ENCODE peak calls at places on chromosomes 1 and 21, in ten cellular contexts. One of them, this sample, is unnamed.
A peak's percentile ranks its signal among the peaks of the same experiment; 100 is the strongest.

GRCh38 chr1:119108993-119109392 is 31.5 kb downstream of the WARS2 start:
- DNase-seq in psoas muscle: no peak
- DNase-seq in HCT116: no peak
- DNase-seq in stimulated activated CD8-positive, alpha-beta memory T cell treated with anti-CD3 and anti-CD28 coated beads, Interleukin-4, amount 100 ng/mL, for 24 hours: no peak
- DNase-seq in effector memory CD8-positive, alpha-beta T cell: no peak
- DNase-seq in NCI-H774: no peak
- DNase-seq in activated T-helper 1 cell treated with Interleukin-2 at 50 U/mL for 16 hours: no peak
- DNase-seq in stimulated activated CD4-positive, alpha-beta T cell treated with anti-CD3 and anti-CD28 coated beads, Interleukin-15, amount 100 ng/mL, for 1 hour: no peak
- DNase-seq in PC-3: no peak
- DNase-seq in SK-N-MC: no peak
- DNase-seq in this sample: no peak

GRCh38 chr21:16082038-16082816 is 352.4 kb downstream of the USP25 start:
- DNase-seq in psoas muscle: no peak
- DNase-seq in HCT116: no peak
- DNase-seq in stimulated activated CD8-positive, alpha-beta memory T cell treated with anti-CD3 and anti-CD28 coated beads, Interleukin-4, amount 100 ng/mL, for 24 hours: no peak
- DNase-seq in effector memory CD8-positive, alpha-beta T cell: no peak
- DNase-seq in NCI-H774: no peak
- DNase-seq in activated T-helper 1 cell treated with Interleukin-2 at 50 U/mL for 16 hours: no peak
- DNase-seq in stimulated activated CD4-positive, alpha-beta T cell treated with anti-CD3 and anti-CD28 coated beads, Interleukin-15, amount 100 ng/mL, for 1 hour: no peak
- DNase-seq in PC-3: peak; percentile 60
- DNase-seq in SK-N-MC: no peak
- DNase-seq in this sample: no peak

GRCh38 chr1:38029725-38030511 is 16.7 kb downstream of the POU3F1 start:
- DNase-seq in psoas muscle: peak; percentile 72
- DNase-seq in HCT116: no peak
- DNase-seq in stimulated activated CD8-positive, alpha-beta memory T cell treated with anti-CD3 and anti-CD28 coated beads, Interleukin-4, amount 100 ng/mL, for 24 hours: peak; percentile 62
- DNase-seq in effector memory CD8-positive, alpha-beta T cell: peak; percentile 37
- DNase-seq in NCI-H774: no peak
- DNase-seq in activated T-helper 1 cell treated with Interleukin-2 at 50 U/mL for 16 hours: peak; percentile 24
- DNase-seq in stimulated activated CD4-positive, alpha-beta T cell treated with anti-CD3 and anti-CD28 coated beads, Interleukin-15, amount 100 ng/mL, for 1 hour: peak; percentile 61
- DNase-seq in PC-3: peak; percentile 83
- DNase-seq in SK-N-MC: no peak
- DNase-seq in this sample: no peak

GRCh38 chr21:39003982-39004775 is 179.1 kb downstream of the PSMG1 start:
- DNase-seq in psoas muscle: no peak
- DNase-seq in HCT116: no peak
- DNase-seq in stimulated activated CD8-positive, alpha-beta memory T cell treated with anti-CD3 and anti-CD28 coated beads, Interleukin-4, amount 100 ng/mL, for 24 hours: no peak
- DNase-seq in effector memory CD8-positive, alpha-beta T cell: no peak
- DNase-seq in NCI-H774: peak; percentile 22
- DNase-seq in activated T-helper 1 cell treated with Interleukin-2 at 50 U/mL for 16 hours: no peak
- DNase-seq in stimulated activated CD4-positive, alpha-beta T cell treated with anti-CD3 and anti-CD28 coated beads, Interleukin-15, amount 100 ng/mL, for 1 hour: no peak
- DNase-seq in PC-3: no peak
- DNase-seq in SK-N-MC: no peak
- DNase-seq in this sample: no peak

GRCh38 chr1:42551150-42551549 is 88.1 kb downstream of the CCDC30 start:
- DNase-seq in psoas muscle: no peak
- DNase-seq in HCT116: no peak
- DNase-seq in stimulated activated CD8-positive, alpha-beta memory T cell treated with anti-CD3 and anti-CD28 coated beads, Interleukin-4, amount 100 ng/mL, for 24 hours: no peak
- DNase-seq in effector memory CD8-positive, alpha-beta T cell: no peak
- DNase-seq in NCI-H774: no peak
- DNase-seq in activated T-helper 1 cell treated with Interleukin-2 at 50 U/mL for 16 hours: no peak
- DNase-seq in stimulated activated CD4-positive, alpha-beta T cell treated with anti-CD3 and anti-CD28 coated beads, Interleukin-15, amount 100 ng/mL, for 1 hour: no peak
- DNase-seq in PC-3: no peak
- DNase-seq in SK-N-MC: no peak
- DNase-seq in this sample: no peak

GRCh38 chr1:56432561-56432971 is 146.8 kb downstream of the PLPP3 start:
- DNase-seq in psoas muscle: no peak
- DNase-seq in HCT116: no peak
- DNase-seq in stimulated activated CD8-positive, alpha-beta memory T cell treated with anti-CD3 and anti-CD28 coated beads, Interleukin-4, amount 100 ng/mL, for 24 hours: no peak
- DNase-seq in effector memory CD8-positive, alpha-beta T cell: no peak
- DNase-seq in NCI-H774: no peak
- DNase-seq in activated T-helper 1 cell treated with Interleukin-2 at 50 U/mL for 16 hours: no peak
- DNase-seq in stimulated activated CD4-positive, alpha-beta T cell treated with anti-CD3 and anti-CD28 coated beads, Interleukin-15, amount 100 ng/mL, for 1 hour: no peak
- DNase-seq in PC-3: no peak
- DNase-seq in SK-N-MC: no peak
- DNase-seq in this sample: no peak

GRCh38 chr1:208595236-208595635 is 351.1 kb upstream of the PLXNA2 start:
- DNase-seq in psoas muscle: no peak
- DNase-seq in HCT116: no peak
- DNase-seq in stimulated activated CD8-positive, alpha-beta memory T cell treated with anti-CD3 and anti-CD28 coated beads, Interleukin-4, amount 100 ng/mL, for 24 hours: no peak
- DNase-seq in effector memory CD8-positive, alpha-beta T cell: no peak
- DNase-seq in NCI-H774: no peak
- DNase-seq in activated T-helper 1 cell treated with Interleukin-2 at 50 U/mL for 16 hours: no peak
- DNase-seq in stimulated activated CD4-positive, alpha-beta T cell treated with anti-CD3 and anti-CD28 coated beads, Interleukin-15, amount 100 ng/mL, for 1 hour: no peak
- DNase-seq in PC-3: no peak
- DNase-seq in SK-N-MC: no peak
- DNase-seq in this sample: no peak

GRCh38 chr1:1374068-1374860 is 743 bp downstream of the AURKAIP1 start:
- DNase-seq in psoas muscle: peak; percentile 69
- DNase-seq in HCT116: no peak
- DNase-seq in stimulated activated CD8-positive, alpha-beta memory T cell treated with anti-CD3 and anti-CD28 coated beads, Interleukin-4, amount 100 ng/mL, for 24 hours: no peak
- DNase-seq in effector memory CD8-positive, alpha-beta T cell: no peak
- DNase-seq in NCI-H774: no peak
- DNase-seq in activated T-helper 1 cell treated with Interleukin-2 at 50 U/mL for 16 hours: no peak
- DNase-seq in stimulated activated CD4-positive, alpha-beta T cell treated with anti-CD3 and anti-CD28 coated beads, Interleukin-15, amount 100 ng/mL, for 1 hour: no peak
- DNase-seq in PC-3: no peak
- DNase-seq in SK-N-MC: no peak
- DNase-seq in this sample: no peak

GRCh38 chr1:234978397-234979291 is 150.0 kb downstream of the TOMM20 start:
- DNase-seq in psoas muscle: peak; percentile 77
- DNase-seq in HCT116: peak; percentile 63
- DNase-seq in stimulated activated CD8-positive, alpha-beta memory T cell treated with anti-CD3 and anti-CD28 coated beads, Interleukin-4, amount 100 ng/mL, for 24 hours: no peak
- DNase-seq in effector memory CD8-positive, alpha-beta T cell: peak; percentile 33
- DNase-seq in NCI-H774: peak; percentile 51
- DNase-seq in activated T-helper 1 cell treated with Interleukin-2 at 50 U/mL for 16 hours: peak; percentile 24
- DNase-seq in stimulated activated CD4-positive, alpha-beta T cell treated with anti-CD3 and anti-CD28 coated beads, Interleukin-15, amount 100 ng/mL, for 1 hour: peak; percentile 35
- DNase-seq in PC-3: peak; percentile 60
- DNase-seq in SK-N-MC: no peak
- DNase-seq in this sample: peak; percentile 75

GRCh38 chr1:25700124-25700523 is 83.5 kb downstream of the MAN1C1 start:
- DNase-seq in psoas muscle: peak; percentile 87
- DNase-seq in HCT116: no peak
- DNase-seq in stimulated activated CD8-positive, alpha-beta memory T cell treated with anti-CD3 and anti-CD28 coated beads, Interleukin-4, amount 100 ng/mL, for 24 hours: no peak
- DNase-seq in effector memory CD8-positive, alpha-beta T cell: no peak
- DNase-seq in NCI-H774: no peak
- DNase-seq in activated T-helper 1 cell treated with Interleukin-2 at 50 U/mL for 16 hours: no peak
- DNase-seq in stimulated activated CD4-positive, alpha-beta T cell treated with anti-CD3 and anti-CD28 coated beads, Interleukin-15, amount 100 ng/mL, for 1 hour: no peak
- DNase-seq in PC-3: no peak
- DNase-seq in SK-N-MC: no peak
- DNase-seq in this sample: peak; percentile 66

GRCh38 chr1:39115271-39116110 is 89.0 kb upstream of the MACF1 start:
- DNase-seq in psoas muscle: no peak
- DNase-seq in HCT116: no peak
- DNase-seq in stimulated activated CD8-positive, alpha-beta memory T cell treated with anti-CD3 and anti-CD28 coated beads, Interleukin-4, amount 100 ng/mL, for 24 hours: no peak
- DNase-seq in effector memory CD8-positive, alpha-beta T cell: no peak
- DNase-seq in NCI-H774: no peak
- DNase-seq in activated T-helper 1 cell treated with Interleukin-2 at 50 U/mL for 16 hours: no peak
- DNase-seq in stimulated activated CD4-positive, alpha-beta T cell treated with anti-CD3 and anti-CD28 coated beads, Interleukin-15, amount 100 ng/mL, for 1 hour: no peak
- DNase-seq in PC-3: no peak
- DNase-seq in SK-N-MC: no peak
- DNase-seq in this sample: no peak

GRCh38 chr21:33232640-33233039 is 2.9 kb downstream of the IFNAR2 start:
- DNase-seq in psoas muscle: no peak
- DNase-seq in HCT116: no peak
- DNase-seq in stimulated activated CD8-positive, alpha-beta memory T cell treated with anti-CD3 and anti-CD28 coated beads, Interleukin-4, amount 100 ng/mL, for 24 hours: no peak
- DNase-seq in effector memory CD8-positive, alpha-beta T cell: no peak
- DNase-seq in NCI-H774: no peak
- DNase-seq in activated T-helper 1 cell treated with Interleukin-2 at 50 U/mL for 16 hours: no peak
- DNase-seq in stimulated activated CD4-positive, alpha-beta T cell treated with anti-CD3 and anti-CD28 coated beads, Interleukin-15, amount 100 ng/mL, for 1 hour: no peak
- DNase-seq in PC-3: no peak
- DNase-seq in SK-N-MC: no peak
- DNase-seq in this sample: no peak

GRCh38 chr21:32457360-32457840 is 44.9 kb downstream of the EVA1C start:
- DNase-seq in psoas muscle: peak; percentile 58
- DNase-seq in HCT116: peak; percentile 18
- DNase-seq in stimulated activated CD8-positive, alpha-beta memory T cell treated with anti-CD3 and anti-CD28 coated beads, Interleukin-4, amount 100 ng/mL, for 24 hours: no peak
- DNase-seq in effector memory CD8-positive, alpha-beta T cell: no peak
- DNase-seq in NCI-H774: no peak
- DNase-seq in activated T-helper 1 cell treated with Interleukin-2 at 50 U/mL for 16 hours: no peak
- DNase-seq in stimulated activated CD4-positive, alpha-beta T cell treated with anti-CD3 and anti-CD28 coated beads, Interleukin-15, amount 100 ng/mL, for 1 hour: no peak
- DNase-seq in PC-3: peak; percentile 67
- DNase-seq in SK-N-MC: no peak
- DNase-seq in this sample: no peak

GRCh38 chr1:59498640-59499039 is 201.7 kb downstream of the FGGY start:
- DNase-seq in psoas muscle: no peak
- DNase-seq in HCT116: no peak
- DNase-seq in stimulated activated CD8-positive, alpha-beta memory T cell treated with anti-CD3 and anti-CD28 coated beads, Interleukin-4, amount 100 ng/mL, for 24 hours: no peak
- DNase-seq in effector memory CD8-positive, alpha-beta T cell: no peak
- DNase-seq in NCI-H774: no peak
- DNase-seq in activated T-helper 1 cell treated with Interleukin-2 at 50 U/mL for 16 hours: no peak
- DNase-seq in stimulated activated CD4-positive, alpha-beta T cell treated with anti-CD3 and anti-CD28 coated beads, Interleukin-15, amount 100 ng/mL, for 1 hour: no peak
- DNase-seq in PC-3: no peak
- DNase-seq in SK-N-MC: no peak
- DNase-seq in this sample: no peak

GRCh38 chr1:5348732-5349465 is 643.3 kb downstream of the NPHP4 start:
- DNase-seq in psoas muscle: no peak
- DNase-seq in HCT116: no peak
- DNase-seq in stimulated activated CD8-positive, alpha-beta memory T cell treated with anti-CD3 and anti-CD28 coated beads, Interleukin-4, amount 100 ng/mL, for 24 hours: no peak
- DNase-seq in effector memory CD8-positive, alpha-beta T cell: peak; percentile 9
- DNase-seq in NCI-H774: no peak
- DNase-seq in activated T-helper 1 cell treated with Interleukin-2 at 50 U/mL for 16 hours: no peak
- DNase-seq in stimulated activated CD4-positive, alpha-beta T cell treated with anti-CD3 and anti-CD28 coated beads, Interleukin-15, amount 100 ng/mL, for 1 hour: no peak
- DNase-seq in PC-3: no peak
- DNase-seq in SK-N-MC: no peak
- DNase-seq in this sample: no peak

GRCh38 chr1:91201699-91202098 is 179.9 kb upstream of the ZNF644 start:
- DNase-seq in psoas muscle: no peak
- DNase-seq in HCT116: no peak
- DNase-seq in stimulated activated CD8-positive, alpha-beta memory T cell treated with anti-CD3 and anti-CD28 coated beads, Interleukin-4, amount 100 ng/mL, for 24 hours: no peak
- DNase-seq in effector memory CD8-positive, alpha-beta T cell: no peak
- DNase-seq in NCI-H774: no peak
- DNase-seq in activated T-helper 1 cell treated with Interleukin-2 at 50 U/mL for 16 hours: no peak
- DNase-seq in stimulated activated CD4-positive, alpha-beta T cell treated with anti-CD3 and anti-CD28 coated beads, Interleukin-15, amount 100 ng/mL, for 1 hour: no peak
- DNase-seq in PC-3: no peak
- DNase-seq in SK-N-MC: no peak
- DNase-seq in this sample: no peak

GRCh38 chr1:169610110-169610509 is 19.8 kb downstream of the SELP start:
- DNase-seq in psoas muscle: no peak
- DNase-seq in HCT116: no peak
- DNase-seq in stimulated activated CD8-positive, alpha-beta memory T cell treated with anti-CD3 and anti-CD28 coated beads, Interleukin-4, amount 100 ng/mL, for 24 hours: no peak
- DNase-seq in effector memory CD8-positive, alpha-beta T cell: no peak
- DNase-seq in NCI-H774: no peak
- DNase-seq in activated T-helper 1 cell treated with Interleukin-2 at 50 U/mL for 16 hours: no peak
- DNase-seq in stimulated activated CD4-positive, alpha-beta T cell treated with anti-CD3 and anti-CD28 coated beads, Interleukin-15, amount 100 ng/mL, for 1 hour: no peak
- DNase-seq in PC-3: peak; percentile 42
- DNase-seq in SK-N-MC: no peak
- DNase-seq in this sample: no peak

GRCh38 chr1:216221260-216221700 is 202.0 kb downstream of the USH2A start:
- DNase-seq in psoas muscle: no peak
- DNase-seq in HCT116: peak; percentile 7
- DNase-seq in stimulated activated CD8-positive, alpha-beta memory T cell treated with anti-CD3 and anti-CD28 coated beads, Interleukin-4, amount 100 ng/mL, for 24 hours: no peak
- DNase-seq in effector memory CD8-positive, alpha-beta T cell: no peak
- DNase-seq in NCI-H774: peak; percentile 92
- DNase-seq in activated T-helper 1 cell treated with Interleukin-2 at 50 U/mL for 16 hours: no peak
- DNase-seq in stimulated activated CD4-positive, alpha-beta T cell treated with anti-CD3 and anti-CD28 coated beads, Interleukin-15, amount 100 ng/mL, for 1 hour: no peak
- DNase-seq in PC-3: peak; percentile 96
- DNase-seq in SK-N-MC: peak; percentile 76
- DNase-seq in this sample: peak; percentile 51

GRCh38 chr1:41490911-41491310 is 6.4 kb upstream of the EDN2 start:
- DNase-seq in psoas muscle: peak; percentile 13
- DNase-seq in HCT116: no peak
- DNase-seq in stimulated activated CD8-positive, alpha-beta memory T cell treated with anti-CD3 and anti-CD28 coated beads, Interleukin-4, amount 100 ng/mL, for 24 hours: no peak
- DNase-seq in effector memory CD8-positive, alpha-beta T cell: no peak
- DNase-seq in NCI-H774: no peak
- DNase-seq in activated T-helper 1 cell treated with Interleukin-2 at 50 U/mL for 16 hours: no peak
- DNase-seq in stimulated activated CD4-positive, alpha-beta T cell treated with anti-CD3 and anti-CD28 coated beads, Interleukin-15, amount 100 ng/mL, for 1 hour: no peak
- DNase-seq in PC-3: no peak
- DNase-seq in SK-N-MC: no peak
- DNase-seq in this sample: no peak

GRCh38 chr21:32868631-32869454 is 97.3 kb upstream of the PAXBP1 start:
- DNase-seq in psoas muscle: no peak
- DNase-seq in HCT116: no peak
- DNase-seq in stimulated activated CD8-positive, alpha-beta memory T cell treated with anti-CD3 and anti-CD28 coated beads, Interleukin-4, amount 100 ng/mL, for 24 hours: no peak
- DNase-seq in effector memory CD8-positive, alpha-beta T cell: no peak
- DNase-seq in NCI-H774: no peak
- DNase-seq in activated T-helper 1 cell treated with Interleukin-2 at 50 U/mL for 16 hours: no peak
- DNase-seq in stimulated activated CD4-positive, alpha-beta T cell treated with anti-CD3 and anti-CD28 coated beads, Interleukin-15, amount 100 ng/mL, for 1 hour: no peak
- DNase-seq in PC-3: no peak
- DNase-seq in SK-N-MC: no peak
- DNase-seq in this sample: no peak

This sample was measured in dorsolateral prefrontal cortex.